ENCODE peak calls at places on chromosomes 1 and 21, in seven cellular contexts. One of them, this sample, is unnamed.

GRCh38 chr1:145985129-145985501 is 11.3 kb downstream of the TXNIP start:
- DNase-seq in cardiac muscle cell: no peak
- DNase-seq in AG09309: no peak
- DNase-seq in HFFc6: no peak
- DNase-seq in H9: no peak
- DNase-seq in fibroblast of mammary gland: no peak
- DNase-seq in psoas muscle: peak
- DNase-seq in this sample: no peak

GRCh38 chr1:229768232-229768631 is 142.2 kb downstream of the URB2 start:
- DNase-seq in cardiac muscle cell: no peak
- DNase-seq in AG09309: no peak
- DNase-seq in HFFc6: no peak
- DNase-seq in H9: no peak
- DNase-seq in fibroblast of mammary gland: no peak
- DNase-seq in psoas muscle: no peak
- DNase-seq in this sample: no peak

GRCh38 chr1:32736812-32737791 is 34.5 kb upstream of the SYNC start:
- DNase-seq in cardiac muscle cell: no peak
- DNase-seq in AG09309: no peak
- DNase-seq in HFFc6: no peak
- DNase-seq in H9: peak
- DNase-seq in fibroblast of mammary gland: no peak
- DNase-seq in psoas muscle: no peak
- DNase-seq in this sample: no peak

GRCh38 chr1:21924503-21925005 is 12.6 kb downstream of the HSPG2 start:
- DNase-seq in cardiac muscle cell: no peak
- DNase-seq in AG09309: no peak
- DNase-seq in HFFc6: no peak
- DNase-seq in H9: no peak
- DNase-seq in fibroblast of mammary gland: no peak
- DNase-seq in psoas muscle: peak
- DNase-seq in this sample: no peak

GRCh38 chr1:180927348-180927747 is 14.7 kb downstream of the KIAA1614 start:
- DNase-seq in cardiac muscle cell: peak
- DNase-seq in AG09309: no peak
- DNase-seq in HFFc6: no peak
- DNase-seq in H9: no peak
- DNase-seq in fibroblast of mammary gland: no peak
- DNase-seq in psoas muscle: no peak
- DNase-seq in this sample: no peak

GRCh38 chr1:15417365-15417934 is 7.8 kb downstream of the EFHD2 start:
- DNase-seq in cardiac muscle cell: no peak
- DNase-seq in AG09309: no peak
- DNase-seq in HFFc6: peak
- DNase-seq in H9: no peak
- DNase-seq in fibroblast of mammary gland: peak
- DNase-seq in psoas muscle: no peak
- DNase-seq in this sample: peak

GRCh38 chr1:143735764-143736461 is 235.9 kb downstream of the FAM72C start:
- DNase-seq in cardiac muscle cell: peak
- DNase-seq in AG09309: no peak
- DNase-seq in HFFc6: no peak
- DNase-seq in H9: no peak
- DNase-seq in fibroblast of mammary gland: peak
- DNase-seq in psoas muscle: no peak
- DNase-seq in this sample: no peak

GRCh38 chr1:18929686-18930085 is 26.8 kb downstream of the IFFO2 start:
- DNase-seq in cardiac muscle cell: no peak
- DNase-seq in AG09309: no peak
- DNase-seq in HFFc6: no peak
- DNase-seq in H9: no peak
- DNase-seq in fibroblast of mammary gland: peak
- DNase-seq in psoas muscle: no peak
- DNase-seq in this sample: no peak

GRCh38 chr1:114234408-114235119 is 80.9 kb upstream of the SYT6 start:
- DNase-seq in cardiac muscle cell: no peak
- DNase-seq in AG09309: no peak
- DNase-seq in HFFc6: no peak
- DNase-seq in H9: peak
- DNase-seq in fibroblast of mammary gland: no peak
- DNase-seq in psoas muscle: no peak
- DNase-seq in this sample: peak

GRCh38 chr1:204337047-204337446 is 22.7 kb downstream of the PLEKHA6 start:
- DNase-seq in cardiac muscle cell: no peak
- DNase-seq in AG09309: no peak
- DNase-seq in HFFc6: no peak
- DNase-seq in H9: no peak
- DNase-seq in fibroblast of mammary gland: no peak
- DNase-seq in psoas muscle: no peak
- DNase-seq in this sample: no peak

GRCh38 chr21:25170681-25171080 is 436.6 kb downstream of the MRPL39 start:
- DNase-seq in cardiac muscle cell: no peak
- DNase-seq in AG09309: no peak
- DNase-seq in HFFc6: no peak
- DNase-seq in H9: no peak
- DNase-seq in fibroblast of mammary gland: no peak
- DNase-seq in psoas muscle: no peak
- DNase-seq in this sample: no peak

GRCh38 chr1:240190881-240191385 is 99.2 kb downstream of the FMN2 start:
- DNase-seq in cardiac muscle cell: peak
- DNase-seq in AG09309: peak
- DNase-seq in HFFc6: peak
- DNase-seq in H9: no peak
- DNase-seq in fibroblast of mammary gland: peak
- DNase-seq in psoas muscle: no peak
- DNase-seq in this sample: no peak

GRCh38 chr1:108747128-108747827 is 804 bp downstream of the STXBP3 start:
- DNase-seq in cardiac muscle cell: peak
- DNase-seq in AG09309: peak
- DNase-seq in HFFc6: peak
- DNase-seq in H9: peak
- DNase-seq in fibroblast of mammary gland: peak
- DNase-seq in psoas muscle: peak
- DNase-seq in this sample: peak

GRCh38 chr1:21861602-21862429 is 49.8 kb downstream of the LDLRAD2 start:
- DNase-seq in cardiac muscle cell: no peak
- DNase-seq in AG09309: peak
- DNase-seq in HFFc6: peak
- DNase-seq in H9: no peak
- DNase-seq in fibroblast of mammary gland: peak
- DNase-seq in psoas muscle: no peak
- DNase-seq in this sample: no peak

GRCh38 chr1:27162090-27162489 is 7.2 kb upstream of the SLC9A1 start:
- DNase-seq in cardiac muscle cell: no peak
- DNase-seq in AG09309: no peak
- DNase-seq in HFFc6: no peak
- DNase-seq in H9: no peak
- DNase-seq in fibroblast of mammary gland: no peak
- DNase-seq in psoas muscle: no peak
- DNase-seq in this sample: no peak

GRCh38 chr1:59596432-59596831 is 218.3 kb upstream of the HOOK1 start:
- DNase-seq in cardiac muscle cell: no peak
- DNase-seq in AG09309: peak
- DNase-seq in HFFc6: peak
- DNase-seq in H9: no peak
- DNase-seq in fibroblast of mammary gland: peak
- DNase-seq in psoas muscle: peak
- DNase-seq in this sample: no peak

GRCh38 chr1:218494449-218494852 is 149.3 kb downstream of the TGFB2 start:
- DNase-seq in cardiac muscle cell: no peak
- DNase-seq in AG09309: no peak
- DNase-seq in HFFc6: no peak
- DNase-seq in H9: peak
- DNase-seq in fibroblast of mammary gland: no peak
- DNase-seq in psoas muscle: no peak
- DNase-seq in this sample: no peak

GRCh38 chr1:76833151-76833550 is 34.1 kb upstream of the ST6GALNAC5 start:
- DNase-seq in cardiac muscle cell: no peak
- DNase-seq in AG09309: no peak
- DNase-seq in HFFc6: no peak
- DNase-seq in H9: no peak
- DNase-seq in fibroblast of mammary gland: no peak
- DNase-seq in psoas muscle: no peak
- DNase-seq in this sample: no peak

GRCh38 chr1:66564250-66564649 is 30.3 kb downstream of the SGIP1 start:
- DNase-seq in cardiac muscle cell: no peak
- DNase-seq in AG09309: peak
- DNase-seq in HFFc6: peak
- DNase-seq in H9: no peak
- DNase-seq in fibroblast of mammary gland: peak
- DNase-seq in psoas muscle: no peak
- DNase-seq in this sample: no peak

GRCh38 chr1:980602-981395 is 1.1 kb downstream of the PERM1 start:
- DNase-seq in cardiac muscle cell: no peak
- DNase-seq in AG09309: no peak
- DNase-seq in HFFc6: no peak
- DNase-seq in H9: no peak
- DNase-seq in fibroblast of mammary gland: no peak
- DNase-seq in psoas muscle: peak
- DNase-seq in this sample: no peak

DNA sequence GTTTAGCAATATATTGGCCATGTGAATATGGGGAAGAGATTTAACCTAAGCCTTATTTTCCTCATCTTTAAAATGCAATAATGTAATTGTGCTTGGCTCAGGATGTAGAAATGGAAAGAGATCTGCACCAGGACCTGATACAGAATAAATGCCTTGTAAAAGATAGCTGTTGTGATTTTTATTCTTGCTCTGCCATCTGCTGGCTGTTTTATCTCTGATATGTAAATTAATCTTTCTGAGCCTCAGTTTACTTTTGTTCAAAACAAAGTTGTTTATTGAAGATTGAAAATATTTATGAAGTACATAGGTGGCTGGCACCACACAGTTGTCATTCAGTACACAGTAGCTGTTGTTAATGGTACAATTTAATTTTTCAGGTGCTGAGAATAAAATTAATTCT is 21.9 kb downstream of the ZYG11B start:
- DNase-seq in cardiac muscle cell: no peak
- DNase-seq in AG09309: no peak
- DNase-seq in HFFc6: no peak
- DNase-seq in H9: no peak
- DNase-seq in fibroblast of mammary gland: no peak
- DNase-seq in psoas muscle: no peak
- DNase-seq in this sample: no peak
- TF ChIP-seq CTCF in cardiac muscle cell: no peak
- TF ChIP-seq CTCF in AG09309: peak
- TF ChIP-seq CTCF in HFFc6: peak
- TF ChIP-seq CTCF in H9: peak
- TF ChIP-seq CTCF in fibroblast of mammary gland: no peak
- TF ChIP-seq CTCF in psoas muscle: peak
- TF ChIP-seq CTCF in this sample: no peak

GRCh38 chr1:208088319-208088718 is 155.9 kb downstream of the PLXNA2 start:
- DNase-seq in cardiac muscle cell: no peak
- DNase-seq in AG09309: no peak
- DNase-seq in HFFc6: no peak
- DNase-seq in H9: no peak
- DNase-seq in fibroblast of mammary gland: no peak
- DNase-seq in psoas muscle: no peak
- DNase-seq in this sample: no peak
- TF ChIP-seq CTCF in cardiac muscle cell: no peak
- TF ChIP-seq CTCF in AG09309: no peak
- TF ChIP-seq CTCF in HFFc6: no peak
- TF ChIP-seq CTCF in H9: no peak
- TF ChIP-seq CTCF in fibroblast of mammary gland: no peak
- TF ChIP-seq CTCF in psoas muscle: no peak
- TF ChIP-seq CTCF in this sample: no peak

GRCh38 chr1:56188855-56189254 is 390.5 kb downstream of the PLPP3 start:
- DNase-seq in cardiac muscle cell: no peak
- DNase-seq in AG09309: no peak
- DNase-seq in HFFc6: no peak
- DNase-seq in H9: no peak
- DNase-seq in fibroblast of mammary gland: no peak
- DNase-seq in psoas muscle: no peak
- DNase-seq in this sample: no peak

GRCh38 chr1:56190975-56191768 is 388.2 kb downstream of the PLPP3 start:
- DNase-seq in cardiac muscle cell: no peak
- DNase-seq in AG09309: peak
- DNase-seq in HFFc6: peak
- DNase-seq in H9: no peak
- DNase-seq in fibroblast of mammary gland: peak
- DNase-seq in psoas muscle: peak
- DNase-seq in this sample: no peak

GRCh38 chr1:56189454-56189853 is 389.9 kb downstream of the PLPP3 start:
- DNase-seq in cardiac muscle cell: no peak
- DNase-seq in AG09309: no peak
- DNase-seq in HFFc6: no peak
- DNase-seq in H9: no peak
- DNase-seq in fibroblast of mammary gland: no peak
- DNase-seq in psoas muscle: no peak
- DNase-seq in this sample: no peak

GRCh38 chr1:56188216-56188615 is 391.1 kb downstream of the PLPP3 start:
- DNase-seq in cardiac muscle cell: no peak
- DNase-seq in AG09309: no peak
- DNase-seq in HFFc6: no peak
- DNase-seq in H9: no peak
- DNase-seq in fibroblast of mammary gland: no peak
- DNase-seq in psoas muscle: peak
- DNase-seq in this sample: no peak

DNA sequence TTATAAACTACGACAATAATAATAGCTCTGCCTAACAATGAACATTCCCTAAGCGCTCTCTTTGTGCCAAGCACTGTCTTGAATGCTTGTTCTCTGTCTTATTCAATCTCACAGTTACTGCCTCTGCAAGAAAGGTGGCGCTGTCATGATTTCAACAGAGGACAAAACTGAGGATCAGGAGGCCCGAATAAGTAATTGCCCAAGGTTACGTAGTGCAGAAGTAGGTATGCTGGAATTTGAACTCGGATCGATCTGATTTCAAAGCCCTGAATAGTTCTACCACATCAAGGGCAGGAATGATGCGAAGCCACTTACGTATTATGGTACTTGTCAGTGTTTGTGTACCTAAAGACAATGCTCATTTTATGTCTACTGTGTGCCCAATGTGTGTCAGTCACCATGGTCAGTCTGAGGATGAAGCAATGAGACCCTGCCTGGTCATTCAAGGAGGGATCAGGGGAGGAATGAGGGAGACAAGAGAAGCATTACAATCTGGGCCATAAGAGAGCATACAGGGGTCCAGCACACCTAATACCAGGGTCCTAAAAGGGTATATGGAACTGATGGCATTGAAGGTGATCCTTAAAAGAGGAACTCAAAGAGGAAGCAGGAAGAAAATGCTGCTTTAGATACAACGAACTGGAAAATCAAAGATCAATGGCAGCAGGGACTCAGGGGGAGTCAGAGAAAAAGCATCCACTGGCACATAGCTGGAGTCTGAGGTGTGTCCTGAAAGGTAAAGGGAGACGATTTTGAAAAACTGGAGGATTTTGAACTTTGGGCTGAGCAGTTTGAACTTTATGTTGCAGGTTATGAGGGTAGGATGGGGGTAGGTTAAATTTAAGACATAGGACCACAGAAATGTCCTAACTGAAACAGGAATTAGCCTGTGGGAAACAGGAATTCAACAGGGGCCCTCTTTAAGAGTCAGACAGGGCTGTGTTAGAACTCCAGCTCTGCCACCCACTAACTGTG is 389.1 kb downstream of the PLPP3 start:
- DNase-seq in cardiac muscle cell: peak
- DNase-seq in AG09309: no peak
- DNase-seq in HFFc6: no peak
- DNase-seq in H9: peak
- DNase-seq in fibroblast of mammary gland: no peak
- DNase-seq in psoas muscle: no peak
- DNase-seq in this sample: no peak
- TF ChIP-seq CTCF in cardiac muscle cell: peak
- TF ChIP-seq CTCF in AG09309: peak
- TF ChIP-seq CTCF in HFFc6: peak
- TF ChIP-seq CTCF in H9: peak
- TF ChIP-seq CTCF in fibroblast of mammary gland: peak
- TF ChIP-seq CTCF in psoas muscle: peak
- TF ChIP-seq CTCF in this sample: no peak

GRCh38 chr1:209577346-209577745 is 6.2 kb upstream of the CAMK1G start:
- DNase-seq in cardiac muscle cell: no peak
- DNase-seq in AG09309: no peak
- DNase-seq in HFFc6: peak
- DNase-seq in H9: no peak
- DNase-seq in fibroblast of mammary gland: peak
- DNase-seq in psoas muscle: no peak
- DNase-seq in this sample: no peak
- TF ChIP-seq CTCF in cardiac muscle cell: no peak
- TF ChIP-seq CTCF in AG09309: no peak
- TF ChIP-seq CTCF in HFFc6: no peak
- TF ChIP-seq CTCF in H9: no peak
- TF ChIP-seq CTCF in fibroblast of mammary gland: no peak
- TF ChIP-seq CTCF in psoas muscle: no peak
- TF ChIP-seq CTCF in this sample: no peak

This sample was measured in GM10248.